ENCODE peak calls at places on chromosome 12, in five cellular contexts. R is thoracic aorta, M is cardiac muscle cell, F is dorsolateral prefrontal cortex, O is heart left ventricle. P is an unnamed sample. For H3K27me3, the result is how much of the 10 kb centered on the place peaks cover.

GRCh38 chr12:117890137-117890536 is 78.7 kb downstream of the KSR2 start:
- DNase-seq in R (no peak), M (no peak), F (no peak), O (no peak), P (no peak)

GRCh38 chr12:76346798-76347420 is 1.3 kb downstream of the BBS10 start:
- DNase-seq in O (no peak), F (no peak), R (no peak), M (peak), P (no peak)

GRCh38 chr12:12796171-12796570 is 10.7 kb downstream of the APOLD1 start:
- DNase-seq in M (no peak), R (no peak), F (no peak), O (no peak), P (no peak)

GRCh38 chr12:29739279-29739991 is 44.3 kb downstream of the TMTC1 start:
- DNase-seq in M (no peak), R (no peak), F (no peak), O (no peak), P (no peak)

GRCh38 chr12:16329594-16329993 is 17.9 kb upstream of the MGST1 start:
- DNase-seq in F (no peak), O (no peak), R (no peak), M (no peak), P (no peak)

GRCh38 chr12:116964740-116965090 is 54.0 kb downstream of the FBXW8 start:
- DNase-seq in M (no peak), O (no peak), R (no peak), F (no peak), P (no peak)

GRCh38 chr12:58248599-58248998 is 307.2 kb downstream of the ATP23 start:
- DNase-seq in O (no peak), M (no peak), F (no peak), R (no peak), P (no peak)

GRCh38 chr12:12582193-12582881 is 19.7 kb upstream of the DUSP16 start:
- DNase-seq in O (no peak), F (no peak), M (no peak), R (no peak), P (no peak)

GRCh38 chr12:38892090-38892786 is 13.2 kb downstream of the CPNE8 start:
- DNase-seq in R (no peak), F (no peak), M (peak), O (no peak), P (peak)

GRCh38 chr12:47102845-47103666 is 23.3 kb upstream of the AMIGO2 start:
- DNase-seq in O (no peak), R (no peak), M (peak), F (no peak), P (peak)

GRCh38 chr12:52493172-52493571 is at the start of gene KRT6A:
- DNase-seq in F (no peak), M (no peak), O (no peak), R (no peak), P (no peak)

GRCh38 chr12:18139989-18140596 is 50.1 kb upstream of the RERGL start:
- DNase-seq in R (no peak), M (peak), F (no peak), O (no peak), P (no peak)

GRCh38 chr12:44465139-44465538 is 411.0 kb downstream of the NELL2 start:
- DNase-seq in R (no peak), M (no peak), O (no peak), F (no peak), P (no peak)

GRCh38 chr12:13175499-13175898 is 21.0 kb upstream of the EMP1 start:
- DNase-seq in M (no peak), R (no peak), F (no peak), O (no peak), P (no peak)

GRCh38 chr12:106297681-106298080 is 4.9 kb upstream of the TCP11L2 start:
- DNase-seq in F (no peak), M (no peak), R (no peak), O (no peak), P (no peak)

GRCh38 chr12:112682586-112682985 is 109.0 kb upstream of the RPH3A start:
- DNase-seq in R (no peak), O (no peak), F (no peak), M (no peak), P (no peak)

GRCh38 chr12:54412786-54413185 is 6.3 kb downstream of the ITGA5 start:
- DNase-seq in O (peak), R (no peak), M (no peak), F (no peak), P (no peak)

GRCh38 chr12:54412348-54412747 is 6.7 kb downstream of the ITGA5 start:
- DNase-seq in R (no peak), F (no peak), O (peak), M (no peak), P (no peak)

GRCh38 chr12:54409267-54409666 is 9.8 kb downstream of the ITGA5 start:
- DNase-seq in R (no peak), F (no peak), M (no peak), O (peak), P (no peak)

GRCh38 chr12:54413284-54414190 is 5.5 kb downstream of the ITGA5 start:
- DNase-seq in F (no peak), M (peak), R (no peak), O (peak), P (no peak)

DNA sequence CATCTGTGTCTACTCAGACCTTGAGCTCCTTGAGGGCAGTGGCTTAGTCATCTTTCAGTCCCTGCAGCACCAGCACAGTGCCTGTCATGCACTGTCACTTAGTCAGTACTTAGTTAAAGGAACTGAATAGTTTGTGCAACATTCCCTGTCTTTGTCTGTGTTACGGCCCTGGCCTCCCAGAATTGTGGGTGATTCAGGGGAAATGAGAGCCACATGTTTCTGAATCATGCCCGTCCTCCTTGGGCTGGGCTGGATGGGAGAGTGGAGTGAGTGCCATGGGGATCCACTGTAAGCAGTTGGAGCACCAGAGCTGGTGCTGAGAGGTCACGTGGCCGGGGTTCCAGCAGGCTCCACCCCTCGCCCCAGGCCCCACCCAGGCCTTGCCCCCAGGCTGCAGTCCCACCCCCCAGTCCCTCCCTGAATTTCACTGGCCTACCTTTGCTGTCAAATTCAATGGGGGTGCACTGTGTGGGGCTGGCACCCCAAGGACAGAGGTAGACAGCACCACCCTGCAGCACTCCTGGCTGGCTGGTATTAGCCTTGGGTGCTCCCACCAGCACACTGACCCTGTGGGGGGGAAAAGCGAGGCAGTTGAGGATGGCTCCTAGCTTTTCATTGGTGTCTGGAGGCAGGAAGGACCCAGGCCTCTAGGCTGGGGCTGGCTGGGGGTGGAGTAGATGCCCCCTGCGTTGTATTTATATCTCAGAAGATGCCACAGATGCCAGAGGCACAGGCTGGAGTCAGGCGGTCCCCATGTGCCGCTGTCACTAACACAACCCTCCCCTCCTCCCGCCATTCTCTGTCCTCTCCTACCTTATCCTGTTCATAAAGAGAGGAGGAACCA is 7.4 kb downstream of the ITGA5 start:
- DNase-seq in M (peak), O (peak), F (no peak), R (no peak), P (no peak)
- H3K4me3 ChIP-seq in M (no peak), O (no peak), F (no peak), R (peak), P (no peak)

DNA sequence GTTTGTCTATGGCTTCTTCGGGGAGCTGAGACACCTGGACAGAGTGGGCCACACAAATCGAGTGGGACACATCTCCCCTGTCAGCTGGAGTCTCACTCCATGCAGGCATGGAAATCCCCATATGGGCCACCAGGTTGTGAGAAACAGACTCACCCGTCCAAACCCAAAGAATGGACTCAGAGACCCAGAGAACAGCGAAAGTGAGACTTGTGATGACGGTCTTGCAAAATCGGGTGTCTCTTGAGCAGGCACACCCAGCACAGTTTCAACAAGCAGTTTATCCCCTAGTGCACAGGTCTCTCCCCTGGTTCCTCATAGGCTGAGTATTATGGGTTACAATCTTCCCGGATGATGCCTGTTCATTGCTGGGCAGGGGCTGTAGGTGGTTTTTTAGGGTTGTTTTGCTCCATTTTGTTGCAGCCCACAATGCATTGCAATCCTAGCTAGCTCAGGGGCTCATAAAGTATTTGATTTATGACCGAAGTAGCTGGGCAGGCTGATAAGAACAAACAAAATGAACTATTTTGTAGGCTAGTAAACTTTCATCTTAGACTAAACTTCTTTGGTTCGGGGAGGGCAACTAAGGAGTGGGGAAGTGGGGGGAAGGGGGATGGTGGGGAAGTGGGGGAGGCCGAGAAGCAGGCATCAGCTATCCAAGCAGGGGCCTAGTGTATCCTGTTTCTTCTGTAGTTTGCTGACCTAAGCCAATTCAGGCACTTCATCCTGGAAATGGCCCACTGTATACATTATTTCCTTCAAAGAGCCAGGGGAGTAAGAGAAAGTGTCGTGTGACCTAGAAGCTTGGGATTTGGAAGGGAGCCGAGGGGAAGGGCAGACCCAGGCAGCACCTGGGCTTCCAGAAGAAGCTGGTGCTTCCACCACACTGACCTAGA is 45.4 kb downstream of the IQSEC3 start:
- DNase-seq in F (no peak), R (no peak), M (no peak), O (no peak), P (no peak)
- H3K27me3 ChIP-seq in F (under half), R (under half), M (under half), O (under half), P (under half)

GRCh38 chr12:97276198-97276580 is 186.4 kb upstream of the RMST start:
- DNase-seq in R (no peak), M (no peak), F (no peak), O (no peak), P (no peak)

GRCh38 chr12:97277030-97277429 is 185.6 kb upstream of the RMST start:
- DNase-seq in F (no peak), O (no peak), R (no peak), M (no peak), P (no peak)

GRCh38 chr12:97272471-97272870 is 190.1 kb upstream of the RMST start:
- DNase-seq in M (no peak), O (no peak), F (no peak), R (no peak), P (no peak)

GRCh38 chr12:97276621-97277020 is 186.0 kb upstream of the RMST start:
- DNase-seq in F (no peak), O (no peak), M (no peak), R (no peak), P (no peak)

DNA sequence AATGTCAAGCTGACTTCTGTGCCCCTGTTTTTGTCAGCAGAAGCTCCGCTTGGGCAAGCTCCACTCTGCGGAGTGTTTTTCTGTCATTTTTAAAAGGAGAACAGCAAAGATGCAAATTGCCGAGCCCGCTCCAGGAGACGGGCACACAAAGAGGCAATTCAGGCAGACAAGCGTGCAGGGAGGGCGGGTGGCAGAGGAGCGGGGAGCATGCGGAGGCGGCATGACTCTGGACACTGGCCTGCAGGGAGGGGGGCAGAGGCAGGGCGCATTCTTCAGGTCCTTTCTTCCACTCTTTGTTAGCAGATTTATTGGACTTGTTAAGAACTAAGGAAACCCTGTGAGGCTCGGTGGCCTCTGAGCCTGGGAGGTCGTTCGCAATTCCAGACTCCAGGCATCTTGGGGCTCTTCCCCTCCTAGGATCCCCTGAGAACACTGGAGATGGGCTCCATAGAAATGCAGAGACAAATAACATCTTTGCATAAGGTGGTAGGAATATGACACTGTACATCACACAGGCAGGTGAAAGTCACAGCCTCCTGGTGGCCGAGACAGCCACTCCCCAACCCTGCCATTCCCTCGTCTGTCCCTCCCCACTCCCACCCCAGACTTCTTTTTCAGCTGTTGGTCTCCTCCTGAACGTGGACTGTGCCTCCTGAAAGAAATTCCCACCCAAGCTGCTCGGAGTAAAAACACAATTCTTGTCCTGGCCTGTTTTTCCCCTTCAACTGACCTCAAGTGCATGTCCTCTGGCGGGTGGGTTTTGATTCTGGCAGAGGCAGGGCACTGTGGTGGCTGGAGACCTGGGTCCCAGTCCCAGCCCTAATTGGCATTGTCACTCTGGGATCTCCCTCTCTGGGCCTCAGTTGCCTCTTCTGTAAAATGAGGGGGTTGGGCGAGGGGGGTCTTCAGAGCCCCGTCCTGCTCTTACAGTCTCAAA is 187.1 kb upstream of the RMST start:
- DNase-seq in R (no peak), F (peak), O (no peak), M (no peak), P (peak)
- TF ChIP-seq CTCF in R (no peak), F (no peak), O (no peak), M (no peak), P (no peak)

DNA sequence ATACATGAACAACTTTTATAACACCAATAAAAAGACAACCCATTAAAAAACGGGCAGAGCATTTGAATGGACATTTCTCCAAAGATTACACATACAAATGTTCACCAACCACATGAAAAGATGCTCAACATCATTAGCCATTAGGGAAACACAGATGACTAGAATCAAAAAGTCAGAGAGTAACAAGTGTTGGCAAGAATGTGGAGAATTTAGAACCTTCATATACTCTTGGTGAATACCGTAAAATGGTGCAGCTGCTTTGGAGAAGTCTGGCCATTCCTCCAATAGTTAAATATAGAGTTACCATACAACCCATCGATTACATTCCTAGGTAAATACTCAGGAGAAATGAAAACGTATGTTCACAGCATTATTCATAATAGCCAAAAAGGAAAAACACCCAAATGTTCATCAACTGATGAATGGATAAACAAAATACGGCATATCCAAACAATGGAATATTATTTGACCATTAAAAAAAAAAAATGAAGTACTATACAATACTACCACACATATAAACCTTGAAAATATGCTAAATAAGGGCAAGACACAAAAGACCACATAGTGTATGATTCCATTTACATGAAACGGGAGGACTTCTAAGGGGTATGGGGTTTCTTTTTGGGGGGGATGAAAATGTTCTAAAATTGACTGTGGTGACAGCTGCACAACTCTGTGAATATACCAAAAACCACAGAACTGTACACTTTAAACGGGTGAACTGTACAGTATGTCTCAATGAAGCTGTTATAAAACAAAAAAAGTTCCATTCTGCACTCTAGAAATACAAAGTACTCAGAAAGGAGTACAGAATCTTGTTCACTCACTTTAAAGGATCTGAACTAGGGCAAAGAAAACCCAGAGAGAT is 3.2 kb downstream of the CORO1C start:
- DNase-seq in R (no peak), O (no peak), M (no peak), F (no peak), P (no peak)
- H3K4me3 ChIP-seq in R (peak), O (peak), M (no peak), F (peak), P (no peak)

DNA sequence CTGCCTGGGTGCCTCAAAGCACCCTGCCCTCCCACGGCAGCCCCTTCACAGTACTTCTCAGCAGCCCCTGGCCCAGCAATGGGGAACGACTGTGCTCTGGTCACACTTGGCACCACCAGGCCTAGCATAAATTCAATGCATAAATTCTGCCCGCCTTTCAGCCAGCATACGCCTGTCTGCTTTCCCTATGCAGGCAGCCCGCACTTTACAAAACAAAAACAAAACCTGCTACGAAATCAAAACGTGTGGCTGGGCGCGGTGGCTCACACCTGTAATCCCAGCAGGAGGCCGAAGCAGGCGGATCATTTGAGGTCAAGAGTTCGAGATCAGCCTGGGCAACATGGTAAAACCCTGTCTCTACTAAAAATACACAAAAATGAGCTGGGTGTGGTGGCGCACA is 33.5 kb downstream of the SNRNP35 start:
- DNase-seq in R (no peak), M (no peak), F (no peak), O (no peak), P (no peak)
- H3K27me3 ChIP-seq in R (under half), M (under half), F (under half), O (under half), P (under half)

DNA sequence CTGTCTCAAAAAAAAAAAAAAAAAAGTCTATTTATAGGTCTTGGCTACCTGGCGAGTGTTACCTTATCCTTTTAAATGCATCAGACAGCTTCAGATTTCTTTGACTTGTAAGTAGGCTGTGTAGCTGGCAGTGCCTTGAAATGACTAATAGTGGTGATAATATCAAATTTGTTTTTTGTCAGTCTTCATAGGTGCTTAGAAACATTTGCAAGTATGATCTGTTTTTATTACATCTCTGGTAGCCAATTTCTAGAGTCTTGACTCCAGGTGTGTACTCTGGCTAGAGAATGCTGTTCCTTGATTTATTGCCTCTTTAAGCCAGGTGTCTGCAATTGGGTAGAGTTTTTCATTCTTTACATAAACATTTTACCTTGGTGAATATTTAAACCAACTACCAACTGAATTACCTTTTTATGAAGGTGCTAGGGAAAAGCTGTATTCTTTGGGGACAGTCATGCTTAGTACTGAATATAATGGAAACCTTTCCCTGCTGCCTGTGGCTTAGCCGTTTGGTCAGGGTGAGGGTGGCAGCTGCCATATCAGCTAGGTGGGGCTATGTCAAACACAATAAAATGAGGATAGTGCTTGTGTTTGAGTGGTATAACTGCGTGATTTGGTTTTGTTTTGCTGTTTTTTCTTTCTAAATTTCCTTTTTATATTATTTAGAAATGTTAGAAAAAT is 32.7 kb downstream of the MLXIP start:
- DNase-seq in O (no peak), F (no peak), R (no peak), M (no peak), P (no peak)
- TF ChIP-seq CTCF in O (no peak), F (no peak), R (no peak), M (no peak), P (no peak)

GRCh38 chr12:89721291-89721987 is 12.8 kb upstream of the ATP2B1 start:
- DNase-seq in R (no peak), M (no peak), F (no peak), O (no peak), P (no peak)
- H3K4me3 ChIP-seq in R (no peak), M (no peak), F (no peak), O (no peak), P (no peak)

GRCh38 chr12:48969160-48969771 is 2.3 kb downstream of the WNT10B start:
- DNase-seq in F (no peak), R (no peak), O (no peak), M (no peak), P (no peak)
- H3K27me3 ChIP-seq in F (under half), R (under half), O (half or more), M (half or more), P (under half)